ENCODE peak calls at places on chromosome 13, in four cellular contexts. One of them, this sample, is unnamed.

GRCh38 chr13:25429466-25429865 is 57.7 kb downstream of the ATP8A2 start:
- DNase-seq in H1: no peak
- DNase-seq in HepG2: no peak
- DNase-seq in GM12878: no peak
- DNase-seq in this sample: no peak

GRCh38 chr13:34250151-34250550 is 432.2 kb downstream of the RFC3 start:
- DNase-seq in H1: no peak
- DNase-seq in HepG2: no peak
- DNase-seq in GM12878: no peak
- DNase-seq in this sample: no peak

GRCh38 chr13:94228781-94229180 is 250.7 kb downstream of the DCT start:
- DNase-seq in H1: no peak
- DNase-seq in HepG2: no peak
- DNase-seq in GM12878: no peak
- DNase-seq in this sample: no peak

GRCh38 chr13:91398413-91399188 is at the start of gene GPC5:
- DNase-seq in H1: peak
- DNase-seq in HepG2: peak
- DNase-seq in GM12878: no peak
- DNase-seq in this sample: peak

GRCh38 chr13:44267966-44268365 is 105.7 kb upstream of the SERP2 start:
- DNase-seq in H1: no peak
- DNase-seq in HepG2: no peak
- DNase-seq in GM12878: no peak
- DNase-seq in this sample: no peak

GRCh38 chr13:114074671-114075315 is 57.6 kb downstream of the RASA3 start:
- DNase-seq in H1: no peak
- DNase-seq in HepG2: no peak
- DNase-seq in GM12878: no peak
- DNase-seq in this sample: no peak

GRCh38 chr13:40660270-40660669 is 6.2 kb downstream of the FOXO1 start:
- DNase-seq in H1: no peak
- DNase-seq in HepG2: no peak
- DNase-seq in GM12878: no peak
- DNase-seq in this sample: no peak

GRCh38 chr13:34748078-34748477 is 194.0 kb upstream of the NBEA start:
- DNase-seq in H1: no peak
- DNase-seq in HepG2: no peak
- DNase-seq in GM12878: no peak
- DNase-seq in this sample: no peak

GRCh38 chr13:110129539-110130186 is 177.3 kb downstream of the COL4A1 start:
- DNase-seq in H1: no peak
- DNase-seq in HepG2: no peak
- DNase-seq in GM12878: no peak
- DNase-seq in this sample: no peak

GRCh38 chr13:40221460-40222201 is 444.8 kb downstream of the FOXO1 start:
- DNase-seq in H1: no peak
- DNase-seq in HepG2: peak
- DNase-seq in GM12878: no peak
- DNase-seq in this sample: no peak

GRCh38 chr13:113860579-113861432 is 3.1 kb downstream of the GAS6 start:
- DNase-seq in H1: peak
- DNase-seq in HepG2: no peak
- DNase-seq in GM12878: no peak
- DNase-seq in this sample: no peak

GRCh38 chr13:87798536-87798935 is 127.4 kb downstream of the SLITRK5 start:
- DNase-seq in H1: no peak
- DNase-seq in HepG2: no peak
- DNase-seq in GM12878: no peak
- DNase-seq in this sample: peak

GRCh38 chr13:106377341-106377740 is 158.1 kb downstream of the EFNB2 start:
- DNase-seq in H1: no peak
- DNase-seq in HepG2: no peak
- DNase-seq in GM12878: no peak
- DNase-seq in this sample: no peak

GRCh38 chr13:111122631-111123030 is 7.5 kb downstream of the ARHGEF7 start:
- DNase-seq in H1: no peak
- DNase-seq in HepG2: no peak
- DNase-seq in GM12878: no peak
- DNase-seq in this sample: no peak

GRCh38 chr13:85541476-85541875 is 257.7 kb downstream of the SLITRK6 start:
- DNase-seq in H1: no peak
- DNase-seq in HepG2: no peak
- DNase-seq in GM12878: no peak
- DNase-seq in this sample: no peak

GRCh38 chr13:110282316-110282841 is 24.6 kb downstream of the COL4A1 start:
- DNase-seq in H1: no peak
- DNase-seq in HepG2: no peak
- DNase-seq in GM12878: no peak
- DNase-seq in this sample: no peak

GRCh38 chr13:76035711-76036110 is 399.6 kb downstream of the LMO7 start:
- DNase-seq in H1: no peak
- DNase-seq in HepG2: no peak
- DNase-seq in GM12878: no peak
- DNase-seq in this sample: no peak

GRCh38 chr13:25227690-25228089 is 55.6 kb upstream of the AMER2 start:
- DNase-seq in H1: no peak
- DNase-seq in HepG2: no peak
- DNase-seq in GM12878: no peak
- DNase-seq in this sample: no peak

GRCh38 chr13:48621056-48621455 is 32.7 kb upstream of the CYSLTR2 start:
- DNase-seq in H1: no peak
- DNase-seq in HepG2: no peak
- DNase-seq in GM12878: no peak
- DNase-seq in this sample: no peak

GRCh38 chr13:49652691-49653305 is 24.5 kb downstream of the ARL11 start:
- DNase-seq in H1: no peak
- DNase-seq in HepG2: peak
- DNase-seq in GM12878: no peak
- DNase-seq in this sample: peak

GRCh38 chr13:112722433-112723250 is 32.8 kb downstream of the ATP11A start:
- DNase-seq in H1: no peak
- DNase-seq in HepG2: peak
- DNase-seq in GM12878: no peak
- DNase-seq in this sample: no peak

GRCh38 chr13:112452380-112453206 is 76.4 kb downstream of the SPACA7 start:
- DNase-seq in H1: no peak
- DNase-seq in HepG2: no peak
- DNase-seq in GM12878: no peak
- DNase-seq in this sample: no peak

GRCh38 chr13:108919036-108919907 is 289.9 kb downstream of the MYO16 start:
- DNase-seq in H1: no peak
- DNase-seq in HepG2: no peak
- DNase-seq in GM12878: no peak
- DNase-seq in this sample: no peak

GRCh38 chr13:51444922-51445321 is 7.9 kb downstream of the INTS6 start:
- DNase-seq in H1: no peak
- DNase-seq in HepG2: no peak
- DNase-seq in GM12878: no peak
- DNase-seq in this sample: peak

GRCh38 chr13:51782026-51782710 is 21.8 kb downstream of the DHRS12 start:
- DNase-seq in H1: no peak
- DNase-seq in HepG2: peak
- DNase-seq in GM12878: no peak
- DNase-seq in this sample: no peak

GRCh38 chr13:83350569-83350968 is 531.7 kb downstream of the SLITRK1 start:
- DNase-seq in H1: no peak
- DNase-seq in HepG2: no peak
- DNase-seq in GM12878: no peak
- DNase-seq in this sample: no peak

GRCh38 chr13:38176664-38177063 is 173.0 kb upstream of the UFM1 start:
- DNase-seq in H1: no peak
- DNase-seq in HepG2: no peak
- DNase-seq in GM12878: no peak
- DNase-seq in this sample: no peak

GRCh38 chr13:20197361-20197834 is 4.7 kb upstream of the GJB2 start:
- DNase-seq in H1: no peak
- DNase-seq in HepG2: peak
- DNase-seq in GM12878: no peak
- DNase-seq in this sample: peak

GRCh38 chr13:112710855-112711527 is 21.2 kb downstream of the ATP11A start:
- DNase-seq in H1: no peak
- DNase-seq in HepG2: no peak
- DNase-seq in GM12878: no peak
- DNase-seq in this sample: no peak

GRCh38 chr13:31793246-31793645 is 53.9 kb downstream of the RXFP2 start:
- DNase-seq in H1: no peak
- DNase-seq in HepG2: no peak
- DNase-seq in GM12878: no peak
- DNase-seq in this sample: no peak

DNA sequence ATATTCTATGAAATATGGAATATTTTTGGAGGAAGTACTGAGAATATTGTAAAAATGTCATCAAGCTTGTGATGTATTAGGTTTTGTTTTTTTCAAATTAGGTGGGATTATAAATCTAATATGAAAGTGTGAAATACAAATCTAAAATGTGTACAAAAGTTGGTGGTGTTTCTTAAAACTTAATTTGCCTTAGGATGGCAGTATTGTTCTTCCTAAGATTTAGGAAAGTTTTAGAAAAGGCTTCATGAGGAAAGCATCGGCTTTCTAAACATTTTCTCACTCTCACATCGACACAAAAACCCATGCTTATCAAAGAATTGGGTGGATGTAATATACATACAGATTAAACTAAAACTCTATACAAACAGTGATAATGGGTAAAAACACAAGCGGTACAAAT is 972.0 kb upstream of the PCDH20 start:
- DNase-seq in H1: no peak
- DNase-seq in HepG2: no peak
- DNase-seq in GM12878: no peak
- DNase-seq in this sample: peak
- TF ChIP-seq TCF12 in H1: no peak
- TF ChIP-seq TCF12 in HepG2: no peak
- TF ChIP-seq TCF12 in GM12878: no peak
- TF ChIP-seq TCF12 in this sample: no peak

DNA sequence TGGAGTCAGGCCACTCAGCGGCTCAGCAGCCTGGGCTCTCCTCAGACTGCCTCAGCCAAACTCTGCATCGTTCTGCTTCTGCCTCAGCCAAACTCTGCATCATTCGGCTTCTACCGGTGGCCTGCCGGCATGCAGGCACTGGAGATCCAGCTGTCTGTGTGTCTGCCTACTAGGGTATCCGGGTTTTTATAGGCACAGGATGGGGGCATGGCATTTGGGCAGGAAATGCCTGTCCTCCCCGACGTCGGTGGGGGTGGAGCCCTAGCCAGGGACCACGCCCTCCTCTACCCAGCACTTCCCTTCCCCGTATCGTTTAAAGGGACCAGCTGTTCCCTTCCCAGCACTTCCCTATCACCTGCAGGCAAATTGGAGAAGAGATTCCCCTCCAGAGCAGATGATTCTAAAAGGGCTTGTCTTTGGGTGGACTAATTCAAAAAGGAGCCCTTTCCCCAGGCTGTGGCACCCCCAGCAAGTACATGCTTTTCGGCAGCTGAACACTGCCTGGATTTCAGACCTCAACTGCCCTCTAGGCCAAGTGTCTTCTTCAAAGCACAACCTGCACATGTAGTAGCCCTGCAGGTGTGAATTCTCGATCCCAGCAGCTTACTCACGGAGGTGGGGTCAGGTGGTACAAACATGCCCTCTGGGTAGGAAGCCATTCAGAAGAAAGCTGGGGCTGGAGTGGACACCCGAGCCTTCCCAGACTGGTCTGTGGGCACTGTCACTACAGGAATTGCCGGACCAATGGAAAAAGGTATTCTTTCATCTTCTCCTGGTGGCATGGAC is 25.5 kb upstream of the GPR12 start:
- DNase-seq in H1: no peak
- DNase-seq in HepG2: no peak
- DNase-seq in GM12878: no peak
- DNase-seq in this sample: no peak
- TF ChIP-seq TCF12 in H1: no peak
- TF ChIP-seq TCF12 in HepG2: no peak
- TF ChIP-seq TCF12 in GM12878: no peak
- TF ChIP-seq TCF12 in this sample: no peak

DNA sequence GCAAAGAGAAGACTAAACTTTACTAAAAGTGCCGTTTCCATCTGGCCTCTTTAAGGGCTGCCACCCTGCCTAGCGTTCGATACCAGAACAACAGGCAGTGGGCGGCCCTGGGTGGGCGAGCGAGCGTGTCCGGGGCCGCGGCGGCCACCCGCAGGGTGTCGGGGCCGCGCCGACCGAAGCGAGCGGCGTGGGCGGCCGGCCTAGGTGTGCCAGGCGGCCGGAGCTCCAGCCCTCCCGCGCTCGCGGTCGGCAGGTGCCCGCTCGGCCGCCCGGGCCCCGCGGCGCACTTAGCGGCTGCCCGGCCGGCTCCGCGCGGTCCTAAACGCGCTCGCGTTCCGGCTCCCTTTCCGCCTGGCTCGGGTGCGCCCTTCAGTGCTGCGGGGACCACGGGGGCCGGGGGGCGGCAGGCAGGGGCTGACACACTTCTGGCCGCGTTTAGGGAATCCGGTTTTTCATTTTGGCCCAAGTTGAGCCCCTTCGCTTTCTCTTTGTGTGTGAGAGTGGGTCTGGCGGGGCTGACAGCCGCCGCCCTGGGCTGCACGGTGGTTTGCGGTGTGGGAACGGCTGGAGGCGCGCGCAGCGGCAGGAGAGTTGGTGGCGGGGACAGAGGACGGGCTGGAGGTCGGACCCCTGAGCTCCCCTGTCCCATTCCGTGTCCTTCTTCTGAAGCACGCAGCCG is 2.9 kb downstream of the FGF9 start:
- DNase-seq in H1: no peak
- DNase-seq in HepG2: no peak
- DNase-seq in GM12878: no peak
- DNase-seq in this sample: peak
- TF ChIP-seq TCF12 in H1: no peak
- TF ChIP-seq TCF12 in HepG2: no peak
- TF ChIP-seq TCF12 in GM12878: no peak
- TF ChIP-seq TCF12 in this sample: no peak

DNA sequence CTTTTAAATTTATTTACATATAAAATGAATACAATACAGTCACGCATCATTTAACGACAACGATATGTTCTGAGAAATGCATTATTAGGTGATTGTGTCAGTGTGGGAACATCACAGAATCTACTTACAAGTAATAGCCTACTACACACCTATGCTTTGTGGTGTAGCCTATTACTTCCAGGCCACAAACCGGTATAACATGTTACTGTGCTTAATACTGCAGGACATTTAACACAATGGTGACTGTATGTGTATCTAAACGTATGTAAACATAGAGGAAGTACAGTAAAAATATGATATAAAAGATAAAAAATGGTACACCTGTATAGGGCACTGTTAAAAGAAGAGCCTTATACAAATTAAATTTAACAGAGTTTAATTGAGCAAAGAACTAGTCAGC is 62.4 kb upstream of the KLHL1 start:
- DNase-seq in H1: no peak
- DNase-seq in HepG2: no peak
- DNase-seq in GM12878: no peak
- DNase-seq in this sample: no peak
- TF ChIP-seq TCF12 in H1: no peak
- TF ChIP-seq TCF12 in HepG2: no peak
- TF ChIP-seq TCF12 in GM12878: no peak
- TF ChIP-seq TCF12 in this sample: no peak

This sample was measured in SK-N-SH.